ENCODE peak calls at places on chromosome 17, in seven cellular contexts. One of them, this sample, is unnamed.

GRCh38 chr17:70134777-70135176 is 34.6 kb upstream of the KCNJ2 start:
- DNase-seq in neural crest cell: no peak
- DNase-seq in GM13976: no peak
- DNase-seq in left ventricle myocardium inferior: no peak
- DNase-seq in PC-9: no peak
- DNase-seq in keratinocyte: no peak
- DNase-seq in nephron progenitor cell: no peak
- DNase-seq in this sample: no peak

GRCh38 chr17:50037321-50038107 is 18.4 kb upstream of the ITGA3 start:
- DNase-seq in neural crest cell: no peak
- DNase-seq in PC-9: peak; percentile 76
- DNase-seq in GM13976: peak; percentile 21
- DNase-seq in nephron progenitor cell: no peak
- DNase-seq in keratinocyte: peak; percentile 78
- DNase-seq in left ventricle myocardium inferior: peak; percentile 25
- DNase-seq in this sample: no peak

GRCh38 chr17:44555056-44555455 is 2.2 kb upstream of the FZD2 start:
- DNase-seq in nephron progenitor cell: no peak
- DNase-seq in GM13976: no peak
- DNase-seq in neural crest cell: no peak
- DNase-seq in keratinocyte: no peak
- DNase-seq in PC-9: no peak
- DNase-seq in left ventricle myocardium inferior: no peak
- DNase-seq in this sample: no peak

GRCh38 chr17:37490022-37490587 is 414 bp downstream of the DUSP14 start:
- DNase-seq in left ventricle myocardium inferior: peak; percentile 61
- DNase-seq in keratinocyte: no peak
- DNase-seq in nephron progenitor cell: peak; percentile 87
- DNase-seq in GM13976: peak; percentile 81
- DNase-seq in neural crest cell: peak; percentile 80
- DNase-seq in PC-9: peak; percentile 64
- DNase-seq in this sample: peak; percentile 83

GRCh38 chr17:61009619-61010018 is 332.0 kb downstream of the BCAS3 start:
- DNase-seq in nephron progenitor cell: no peak
- DNase-seq in neural crest cell: no peak
- DNase-seq in PC-9: no peak
- DNase-seq in keratinocyte: no peak
- DNase-seq in left ventricle myocardium inferior: no peak
- DNase-seq in GM13976: no peak
- DNase-seq in this sample: no peak

GRCh38 chr17:56754523-56755208 is 79.1 kb downstream of the C17orf67 start:
- DNase-seq in GM13976: no peak
- DNase-seq in keratinocyte: no peak
- DNase-seq in nephron progenitor cell: no peak
- DNase-seq in left ventricle myocardium inferior: no peak
- DNase-seq in PC-9: no peak
- DNase-seq in neural crest cell: no peak
- DNase-seq in this sample: no peak

GRCh38 chr17:28125530-28126382 is 83.3 kb downstream of the NLK start:
- DNase-seq in nephron progenitor cell: no peak
- DNase-seq in left ventricle myocardium inferior: no peak
- DNase-seq in PC-9: no peak
- DNase-seq in GM13976: no peak
- DNase-seq in keratinocyte: no peak
- DNase-seq in neural crest cell: no peak
- DNase-seq in this sample: no peak

GRCh38 chr17:47821031-47821423 is 567 bp downstream of the OSBPL7 start:
- DNase-seq in left ventricle myocardium inferior: no peak
- DNase-seq in neural crest cell: no peak
- DNase-seq in nephron progenitor cell: no peak
- DNase-seq in GM13976: no peak
- DNase-seq in PC-9: no peak
- DNase-seq in keratinocyte: no peak
- DNase-seq in this sample: no peak

GRCh38 chr17:56000411-56000810 is 152.9 kb upstream of the ANKFN1 start:
- DNase-seq in neural crest cell: no peak
- DNase-seq in keratinocyte: no peak
- DNase-seq in GM13976: no peak
- DNase-seq in PC-9: no peak
- DNase-seq in left ventricle myocardium inferior: no peak
- DNase-seq in nephron progenitor cell: no peak
- DNase-seq in this sample: no peak

GRCh38 chr17:18176152-18176551 is 7.5 kb upstream of the ALKBH5 start:
- DNase-seq in nephron progenitor cell: no peak
- DNase-seq in keratinocyte: no peak
- DNase-seq in GM13976: no peak
- DNase-seq in left ventricle myocardium inferior: no peak
- DNase-seq in neural crest cell: no peak
- DNase-seq in PC-9: no peak
- DNase-seq in this sample: no peak

GRCh38 chr17:44981221-44981968 is 13.3 kb upstream of the C1QL1 start:
- DNase-seq in left ventricle myocardium inferior: no peak
- DNase-seq in keratinocyte: no peak
- DNase-seq in neural crest cell: no peak
- DNase-seq in GM13976: no peak
- DNase-seq in PC-9: peak; percentile 48
- DNase-seq in nephron progenitor cell: no peak
- DNase-seq in this sample: no peak

GRCh38 chr17:82272495-82273326 is 789 bp downstream of the CSNK1D start:
- DNase-seq in left ventricle myocardium inferior: peak; percentile 56
- DNase-seq in keratinocyte: no peak
- DNase-seq in neural crest cell: peak; percentile 23
- DNase-seq in GM13976: peak; percentile 76
- DNase-seq in PC-9: peak; percentile 17
- DNase-seq in nephron progenitor cell: peak; percentile 67
- DNase-seq in this sample: peak; percentile 74

GRCh38 chr17:64767269-64767997 is 105.3 kb upstream of the SMURF2 start:
- DNase-seq in neural crest cell: no peak
- DNase-seq in keratinocyte: no peak
- DNase-seq in GM13976: no peak
- DNase-seq in left ventricle myocardium inferior: no peak
- DNase-seq in PC-9: no peak
- DNase-seq in nephron progenitor cell: no peak
- DNase-seq in this sample: no peak

GRCh38 chr17:48595107-48595999 is 1.8 kb upstream of the HOXB5 start:
- DNase-seq in nephron progenitor cell: peak; percentile 54
- DNase-seq in keratinocyte: no peak
- DNase-seq in neural crest cell: no peak
- DNase-seq in left ventricle myocardium inferior: no peak
- DNase-seq in GM13976: no peak
- DNase-seq in PC-9: no peak
- DNase-seq in this sample: no peak

GRCh38 chr17:61419496-61420046 is 19.9 kb downstream of the TBX2 start:
- DNase-seq in PC-9: no peak
- DNase-seq in left ventricle myocardium inferior: no peak
- DNase-seq in GM13976: no peak
- DNase-seq in nephron progenitor cell: no peak
- DNase-seq in keratinocyte: no peak
- DNase-seq in neural crest cell: no peak
- DNase-seq in this sample: no peak

GRCh38 chr17:66233023-66233753 is 4.0 kb upstream of the APOH start:
- DNase-seq in neural crest cell: no peak
- DNase-seq in GM13976: no peak
- DNase-seq in PC-9: no peak
- DNase-seq in left ventricle myocardium inferior: no peak
- DNase-seq in nephron progenitor cell: no peak
- DNase-seq in keratinocyte: no peak
- DNase-seq in this sample: no peak

GRCh38 chr17:76544123-76544915 is 4.5 kb downstream of the PRCD start:
- DNase-seq in nephron progenitor cell: peak; percentile 42
- DNase-seq in PC-9: no peak
- DNase-seq in neural crest cell: no peak
- DNase-seq in GM13976: no peak
- DNase-seq in left ventricle myocardium inferior: peak; percentile 74
- DNase-seq in keratinocyte: no peak
- DNase-seq in this sample: no peak

GRCh38 chr17:74920679-74921044 is 2.4 kb downstream of the USH1G start:
- DNase-seq in left ventricle myocardium inferior: no peak
- DNase-seq in PC-9: peak; percentile 25
- DNase-seq in neural crest cell: no peak
- DNase-seq in nephron progenitor cell: no peak
- DNase-seq in keratinocyte: no peak
- DNase-seq in GM13976: no peak
- DNase-seq in this sample: no peak

GRCh38 chr17:36980281-36980761 is 31.6 kb downstream of the AATF start:
- DNase-seq in GM13976: no peak
- DNase-seq in keratinocyte: no peak
- DNase-seq in left ventricle myocardium inferior: no peak
- DNase-seq in nephron progenitor cell: no peak
- DNase-seq in neural crest cell: no peak
- DNase-seq in PC-9: no peak
- DNase-seq in this sample: no peak

GRCh38 chr17:49210158-49211029 is at the start of the genes ABI3 and GNGT2:
- DNase-seq in nephron progenitor cell: peak; percentile 35
- DNase-seq in neural crest cell: no peak
- DNase-seq in GM13976: peak; percentile 93
- DNase-seq in keratinocyte: no peak
- DNase-seq in PC-9: no peak
- DNase-seq in left ventricle myocardium inferior: peak; percentile 36
- DNase-seq in this sample: peak; percentile 87

DNA sequence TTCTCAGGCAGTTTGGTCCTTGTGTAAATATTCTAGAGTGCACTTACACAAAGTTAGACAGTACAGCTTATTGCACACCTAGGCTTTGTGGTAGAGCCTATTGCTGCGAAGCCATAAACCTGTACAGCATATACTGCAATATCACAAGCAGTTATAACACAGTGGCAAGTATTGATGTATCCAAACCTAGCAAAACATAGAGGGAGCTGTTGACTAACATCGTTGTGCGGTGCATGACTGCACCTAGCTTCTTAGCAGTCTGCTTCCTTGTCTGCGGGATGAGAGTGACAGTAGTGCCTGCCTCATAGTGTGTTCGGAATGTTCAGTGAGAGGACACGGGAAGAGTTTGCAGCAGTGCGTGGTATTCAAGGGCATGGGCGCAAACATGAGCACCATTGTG is 78.9 kb downstream of the MPRIP start:
- DNase-seq in nephron progenitor cell: no peak
- DNase-seq in keratinocyte: no peak
- DNase-seq in GM13976: no peak
- DNase-seq in neural crest cell: no peak
- DNase-seq in left ventricle myocardium inferior: no peak
- DNase-seq in PC-9: no peak
- DNase-seq in this sample: no peak
- TF ChIP-seq CTCF in nephron progenitor cell: no peak
- TF ChIP-seq CTCF in keratinocyte: no peak
- TF ChIP-seq CTCF in GM13976: no peak
- TF ChIP-seq CTCF in neural crest cell: no peak
- TF ChIP-seq CTCF in left ventricle myocardium inferior: no peak
- TF ChIP-seq CTCF in PC-9: no peak
- TF ChIP-seq CTCF in this sample: no peak

GRCh38 chr17:19336938-19337711 is 25.4 kb downstream of the B9D1 start:
- DNase-seq in keratinocyte: no peak
- DNase-seq in nephron progenitor cell: no peak
- DNase-seq in GM13976: no peak
- DNase-seq in neural crest cell: no peak
- DNase-seq in PC-9: no peak
- DNase-seq in left ventricle myocardium inferior: peak; percentile 36
- DNase-seq in this sample: no peak
- TF ChIP-seq CTCF in keratinocyte: no peak
- TF ChIP-seq CTCF in nephron progenitor cell: no peak
- TF ChIP-seq CTCF in GM13976: no peak
- TF ChIP-seq CTCF in neural crest cell: no peak
- TF ChIP-seq CTCF in PC-9: no peak
- TF ChIP-seq CTCF in left ventricle myocardium inferior: peak; percentile 21
- TF ChIP-seq CTCF in this sample: no peak

GRCh38 chr17:33292981-33293867 is at the start of gene ASIC2:
- DNase-seq in left ventricle myocardium inferior: no peak
- DNase-seq in keratinocyte: no peak
- DNase-seq in nephron progenitor cell: peak; percentile 69
- DNase-seq in neural crest cell: peak; percentile 8
- DNase-seq in GM13976: no peak
- DNase-seq in PC-9: peak; percentile 29
- DNase-seq in this sample: no peak
- TF ChIP-seq CTCF in left ventricle myocardium inferior: no peak
- TF ChIP-seq CTCF in keratinocyte: peak; percentile 12
- TF ChIP-seq CTCF in nephron progenitor cell: no peak
- TF ChIP-seq CTCF in neural crest cell: peak; percentile 36
- TF ChIP-seq CTCF in GM13976: no peak
- TF ChIP-seq CTCF in PC-9: no peak
- TF ChIP-seq CTCF in this sample: no peak

GRCh38 chr17:7982171-7982570 is 20.2 kb upstream of the GUCY2D start:
- DNase-seq in left ventricle myocardium inferior: no peak
- DNase-seq in GM13976: no peak
- DNase-seq in neural crest cell: no peak
- DNase-seq in keratinocyte: no peak
- DNase-seq in PC-9: no peak
- DNase-seq in nephron progenitor cell: no peak
- DNase-seq in this sample: no peak

GRCh38 chr17:7987112-7987893 is 15.1 kb upstream of the GUCY2D start:
- DNase-seq in PC-9: no peak
- DNase-seq in left ventricle myocardium inferior: no peak
- DNase-seq in nephron progenitor cell: no peak
- DNase-seq in GM13976: no peak
- DNase-seq in keratinocyte: no peak
- DNase-seq in neural crest cell: no peak
- DNase-seq in this sample: no peak

GRCh38 chr17:7977805-7978204 is 24.6 kb upstream of the GUCY2D start:
- DNase-seq in neural crest cell: no peak
- DNase-seq in keratinocyte: no peak
- DNase-seq in nephron progenitor cell: no peak
- DNase-seq in GM13976: no peak
- DNase-seq in left ventricle myocardium inferior: no peak
- DNase-seq in PC-9: no peak
- DNase-seq in this sample: no peak

GRCh38 chr17:7984904-7985303 is 17.5 kb upstream of the GUCY2D start:
- DNase-seq in neural crest cell: no peak
- DNase-seq in GM13976: no peak
- DNase-seq in PC-9: no peak
- DNase-seq in keratinocyte: no peak
- DNase-seq in nephron progenitor cell: no peak
- DNase-seq in left ventricle myocardium inferior: no peak
- DNase-seq in this sample: no peak

DNA sequence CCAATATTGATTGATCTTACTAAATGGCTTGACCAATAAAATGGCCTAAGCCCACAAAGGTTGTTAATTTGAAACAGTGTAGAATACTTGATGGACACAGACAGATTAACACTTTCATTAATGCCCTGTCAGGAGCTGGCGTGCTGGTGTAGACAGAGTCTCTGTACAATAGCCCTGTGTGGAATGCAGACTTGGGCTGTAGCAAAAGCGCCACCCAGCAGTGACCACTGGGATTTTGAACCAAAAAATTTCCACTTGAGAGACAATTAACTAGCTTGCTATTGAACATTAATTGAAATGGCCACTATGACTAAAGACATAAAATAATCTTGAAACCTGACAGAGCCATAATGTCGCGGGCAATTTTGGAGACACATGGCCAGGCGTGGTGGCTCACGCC is 19.7 kb upstream of the GUCY2D start:
- DNase-seq in left ventricle myocardium inferior: no peak
- DNase-seq in neural crest cell: no peak
- DNase-seq in keratinocyte: no peak
- DNase-seq in nephron progenitor cell: no peak
- DNase-seq in GM13976: no peak
- DNase-seq in PC-9: no peak
- DNase-seq in this sample: no peak
- TF ChIP-seq CTCF in left ventricle myocardium inferior: no peak
- TF ChIP-seq CTCF in neural crest cell: peak; percentile 11
- TF ChIP-seq CTCF in keratinocyte: no peak
- TF ChIP-seq CTCF in nephron progenitor cell: no peak
- TF ChIP-seq CTCF in GM13976: peak; percentile 26
- TF ChIP-seq CTCF in PC-9: no peak
- TF ChIP-seq CTCF in this sample: no peak